ENCODE peak calls at places on chromosomes 1 and 21, in eight cellular contexts. C, G, S, L, P, J, T and V are unnamed samples.
A peak's percentile ranks its signal among the peaks of the same experiment; 100 is the strongest.

GRCh38 chr1:169466259-169467230 is 19.2 kb downstream of the SLC19A2 start:
- DNase-seq in T (no peak), P (peak; percentile 65), S (no peak), L (no peak), C (peak; percentile 43), G (no peak), J (no peak), V (no peak)

GRCh38 chr1:63323866-63324778 is 1.8 kb downstream of the FOXD3 start:
- DNase-seq in L (no peak), P (no peak), T (no peak), C (no peak), J (no peak), G (no peak), S (no peak), V (no peak)

GRCh38 chr1:167161762-167162161 is 58.9 kb upstream of the POU2F1 start:
- DNase-seq in P (no peak), T (no peak), G (no peak), J (no peak), S (no peak), L (no peak), C (no peak), V (no peak)

GRCh38 chr1:176959461-176959860 is 205.1 kb downstream of the ASTN1 start:
- DNase-seq in C (no peak), G (no peak), T (no peak), L (no peak), J (no peak), P (no peak), S (no peak), V (no peak)

GRCh38 chr1:29237906-29238600 is 1.7 kb downstream of the PTPRU start:
- DNase-seq in S (peak; percentile 77), J (no peak), P (peak; percentile 66), C (peak; percentile 41), G (peak; percentile 44), L (no peak), T (peak; percentile 55), V (no peak)

GRCh38 chr21:43333301-43334062 is 93.4 kb downstream of the SIK1 start:
- DNase-seq in C (peak; percentile 34), P (peak; percentile 99), S (peak; percentile 59), T (no peak), J (no peak), L (no peak), G (peak; percentile 64), V (peak; percentile 60)

GRCh38 chr1:226974544-226975258 is 34.6 kb downstream of the COQ8A start:
- DNase-seq in G (no peak), L (no peak), P (peak; percentile 5), C (no peak), T (peak; percentile 76), J (peak; percentile 91), S (peak; percentile 87), V (no peak)

GRCh38 chr1:173149887-173150286 is 57.2 kb downstream of the TNFSF4 start:
- DNase-seq in P (peak; percentile 95), G (no peak), L (no peak), S (no peak), C (no peak), J (no peak), T (peak; percentile 45), V (peak; percentile 66)

GRCh38 chr1:229223498-229223897 is 47.4 kb upstream of the RAB4A start:
- DNase-seq in S (peak; percentile 76), G (peak; percentile 77), C (no peak), T (no peak), P (no peak), J (no peak), L (peak; percentile 74), V (no peak)

GRCh38 chr1:106677181-106677580 is 379.3 kb upstream of the PRMT6 start:
- DNase-seq in G (no peak), S (no peak), L (no peak), C (no peak), T (no peak), P (no peak), J (no peak), V (no peak)

GRCh38 chr1:227424159-227424680 is 105.9 kb upstream of the CDC42BPA start:
- DNase-seq in J (no peak), C (no peak), T (no peak), G (no peak), P (no peak), L (no peak), S (no peak), V (no peak)

GRCh38 chr21:45136927-45137611 is 62.7 kb downstream of the ADARB1 start:
- DNase-seq in L (no peak), J (peak; percentile 83), S (peak; percentile 82), G (peak; percentile 89), P (peak; percentile 89), C (peak; percentile 90), T (peak; percentile 93), V (peak; percentile 33)

GRCh38 chr21:14533555-14534400 is 12.3 kb downstream of the SAMSN1 start:
- DNase-seq in J (no peak), S (no peak), T (no peak), P (peak; percentile 76), L (no peak), C (no peak), G (no peak), V (peak; percentile 68)

GRCh38 chr1:160031368-160032164 is at the start of gene PIGM:
- DNase-seq in P (peak; percentile 95), J (peak; percentile 92), C (peak; percentile 93), S (peak; percentile 97), T (peak; percentile 93), L (no peak), G (peak; percentile 97), V (peak; percentile 73)

GRCh38 chr21:15094706-15095105 is 29.9 kb upstream of the NRIP1 start:
- DNase-seq in C (no peak), S (no peak), G (no peak), T (no peak), J (no peak), P (peak; percentile 24), L (no peak), V (no peak)

GRCh38 chr1:55827350-55827749 is 612.2 kb upstream of the USP24 start:
- DNase-seq in L (no peak), C (peak; percentile 48), G (peak; percentile 26), T (no peak), P (peak; percentile 94), S (no peak), J (no peak), V (no peak)

GRCh38 chr1:151680391-151680790 is 36.2 kb downstream of the CELF3 start:
- DNase-seq in S (no peak), P (peak; percentile 63), J (no peak), G (no peak), C (no peak), T (no peak), L (no peak), V (no peak)

GRCh38 chr1:208115924-208116614 is 128.1 kb downstream of the PLXNA2 start:
- DNase-seq in G (no peak), T (no peak), L (no peak), J (no peak), P (no peak), C (no peak), S (no peak), V (no peak)

GRCh38 chr1:113792986-113793385 is 19.3 kb downstream of the RSBN1 start:
- DNase-seq in T (no peak), J (no peak), L (no peak), P (peak; percentile 81), S (no peak), G (no peak), C (no peak), V (no peak)

GRCh38 chr1:17293681-17294415 is 14.1 kb upstream of the PADI4 start:
- DNase-seq in T (no peak), C (no peak), J (no peak), P (no peak), L (no peak), S (no peak), G (no peak), V (no peak)

GRCh38 chr1:17301767-17302166 is 6.2 kb upstream of the PADI4 start:
- DNase-seq in G (no peak), L (no peak), J (no peak), C (no peak), T (no peak), S (no peak), P (no peak), V (no peak)

GRCh38 chr1:17295292-17295691 is 12.7 kb upstream of the PADI4 start:
- DNase-seq in S (no peak), G (no peak), C (no peak), L (no peak), T (no peak), J (no peak), P (no peak), V (no peak)

GRCh38 chr1:17292299-17293198 is 15.4 kb upstream of the PADI4 start:
- DNase-seq in G (no peak), P (no peak), C (no peak), J (no peak), L (no peak), S (no peak), T (no peak), V (peak; percentile 44)

GRCh38 chr1:17297991-17298390 is 10.0 kb upstream of the PADI4 start:
- DNase-seq in S (no peak), C (no peak), T (no peak), G (no peak), J (no peak), P (no peak), L (no peak), V (peak; percentile 88)
- H3K27ac ChIP-seq in S (no peak overlapping the region), C (no peak overlapping the region), T (no peak overlapping the region), G (no peak overlapping the region), J (no peak overlapping the region), P (no peak overlapping the region), L (no peak overlapping the region), V (peak overlapping the region; percentile 32)

GRCh38 chr1:110872366-110872744 is 593 bp upstream of the CD53 start:
- DNase-seq in L (no peak), J (no peak), G (no peak), P (no peak), S (no peak), T (no peak), C (no peak), V (no peak)
- H3K27ac ChIP-seq in L (no peak overlapping the region), J (peak overlapping the region; percentile 63), G (peak overlapping the region; percentile 73), P (no peak overlapping the region), S (peak overlapping the region; percentile 31), T (no peak overlapping the region), C (no peak overlapping the region), V (no peak overlapping the region)

GRCh38 chr1:155105604-155106011 is 22.1 kb upstream of the EFNA1 start:
- DNase-seq in S (peak; percentile 90), G (peak; percentile 87), L (no peak), C (no peak), J (no peak), T (peak; percentile 51), P (no peak), V (no peak)
- H3K27ac ChIP-seq in S (peak overlapping the region; percentile 97), G (peak overlapping the region; percentile 48), L (no peak overlapping the region), C (no peak overlapping the region), J (no peak overlapping the region), T (no peak overlapping the region), P (no peak overlapping the region), V (no peak overlapping the region)

GRCh38 chr1:15186846-15187151 is 33.3 kb downstream of the TMEM51 start:
- DNase-seq in S (no peak), L (no peak), P (no peak), C (no peak), J (no peak), T (no peak), G (no peak), V (no peak)

GRCh38 chr1:15188678-15189077 is 35.1 kb downstream of the TMEM51 start:
- DNase-seq in S (no peak), J (no peak), T (no peak), P (peak; percentile 33), L (no peak), C (no peak), G (no peak), V (no peak)

GRCh38 chr1:15187175-15187810 is 33.7 kb downstream of the TMEM51 start:
- DNase-seq in J (no peak), G (no peak), C (no peak), P (no peak), T (no peak), L (no peak), S (no peak), V (no peak)

GRCh38 chr1:15189692-15190321 is 36.3 kb downstream of the TMEM51 start:
- DNase-seq in J (no peak), L (no peak), S (no peak), C (no peak), G (no peak), T (no peak), P (peak; percentile 28), V (no peak)

GRCh38 chr1:15188145-15188544 is 34.6 kb downstream of the TMEM51 start:
- DNase-seq in G (no peak), C (no peak), J (no peak), T (no peak), L (no peak), S (no peak), P (no peak), V (no peak)
- H3K27ac ChIP-seq in G (peak overlapping the region; percentile 8), C (no peak overlapping the region), J (peak overlapping the region; percentile 22), T (no peak overlapping the region), L (peak overlapping the region; percentile 42), S (no peak overlapping the region), P (no peak overlapping the region), V (peak overlapping the region; percentile 24)